ENCODE peak calls at places on chromosome X, in six cellular contexts. One of them, this sample, is unnamed.

GRCh38 chrX:121782976-121783375 is 735.6 kb downstream of the GLUD2 start:
- DNase-seq in heart left ventricle: no peak
- DNase-seq in A549: no peak
- DNase-seq in body of pancreas: no peak
- DNase-seq in lower leg skin: no peak
- DNase-seq in IMR-90: no peak
- DNase-seq in this sample: no peak

GRCh38 chrX:103517246-103517645 is 2.0 kb downstream of the RAB40A start:
- DNase-seq in heart left ventricle: no peak
- DNase-seq in A549: no peak
- DNase-seq in body of pancreas: no peak
- DNase-seq in lower leg skin: no peak
- DNase-seq in IMR-90: peak
- DNase-seq in this sample: no peak

GRCh38 chrX:47807548-47807947 is 29.2 kb upstream of the ZNF81 start:
- DNase-seq in heart left ventricle: no peak
- DNase-seq in A549: no peak
- DNase-seq in body of pancreas: no peak
- DNase-seq in lower leg skin: no peak
- DNase-seq in IMR-90: no peak
- DNase-seq in this sample: no peak

GRCh38 chrX:97629597-97629985 is 745.9 kb downstream of the RPA4 start:
- DNase-seq in heart left ventricle: no peak
- DNase-seq in A549: no peak
- DNase-seq in body of pancreas: no peak
- DNase-seq in lower leg skin: no peak
- DNase-seq in IMR-90: no peak
- DNase-seq in this sample: no peak

GRCh38 chrX:97328853-97329252 is 445.1 kb downstream of the RPA4 start:
- DNase-seq in heart left ventricle: no peak
- DNase-seq in A549: peak
- DNase-seq in body of pancreas: no peak
- DNase-seq in lower leg skin: no peak
- DNase-seq in IMR-90: no peak
- DNase-seq in this sample: no peak

GRCh38 chrX:139058831-139059495 is 347.4 kb upstream of the FGF13 start:
- DNase-seq in heart left ventricle: no peak
- DNase-seq in A549: no peak
- DNase-seq in body of pancreas: no peak
- DNase-seq in lower leg skin: no peak
- DNase-seq in IMR-90: no peak
- DNase-seq in this sample: no peak

GRCh38 chrX:132442674-132443073 is 46.2 kb downstream of the MBNL3 start:
- DNase-seq in heart left ventricle: no peak
- DNase-seq in A549: no peak
- DNase-seq in body of pancreas: no peak
- DNase-seq in lower leg skin: no peak
- DNase-seq in IMR-90: no peak
- DNase-seq in this sample: no peak

GRCh38 chrX:50953832-50954231 is 43.3 kb downstream of the BMP15 start:
- DNase-seq in heart left ventricle: no peak
- DNase-seq in A549: no peak
- DNase-seq in body of pancreas: no peak
- DNase-seq in lower leg skin: no peak
- DNase-seq in IMR-90: no peak
- DNase-seq in this sample: no peak

GRCh38 chrX:136266828-136267227 is 15.6 kb upstream of the MAP7D3 start:
- DNase-seq in heart left ventricle: no peak
- DNase-seq in A549: no peak
- DNase-seq in body of pancreas: no peak
- DNase-seq in lower leg skin: no peak
- DNase-seq in IMR-90: no peak
- DNase-seq in this sample: no peak

DNA sequence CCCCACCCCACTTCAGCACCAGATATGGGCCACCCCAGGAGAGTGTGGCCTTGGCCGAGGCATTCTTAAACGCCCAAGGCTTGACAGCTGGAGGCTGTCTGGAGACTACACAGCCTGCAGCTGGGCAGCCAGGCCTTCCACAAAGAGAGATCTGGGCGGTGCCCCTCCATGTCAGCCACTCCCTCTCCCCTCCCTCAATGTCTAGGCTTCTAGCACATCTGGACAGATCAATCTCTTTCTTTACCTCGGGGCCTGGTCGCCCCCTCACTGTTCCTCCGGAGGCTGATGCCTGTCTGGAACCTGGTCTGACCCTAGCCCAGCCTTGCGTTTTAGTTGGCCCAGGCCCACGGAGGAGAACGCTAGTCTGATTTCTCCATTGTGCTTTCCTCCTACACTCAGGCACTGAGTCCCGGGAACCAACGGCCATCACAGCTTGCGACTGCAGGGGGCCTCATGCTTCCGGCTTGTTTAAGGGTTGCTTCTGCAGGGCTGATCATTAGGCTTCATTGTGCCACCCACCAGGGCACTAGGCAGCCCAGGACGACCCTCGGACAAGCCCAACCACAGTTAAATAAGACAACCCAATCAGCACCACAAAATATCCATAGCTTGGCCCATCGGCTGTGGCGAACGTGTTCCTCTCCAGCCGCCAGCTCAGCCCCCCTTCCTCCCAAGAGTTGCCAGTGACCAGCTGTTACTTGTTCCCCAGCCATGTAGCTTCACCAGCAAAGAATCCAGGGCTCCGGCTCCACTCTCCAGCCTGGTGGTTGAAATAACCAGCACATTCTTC is 200.6 kb downstream of the BCOR start:
- DNase-seq in heart left ventricle: no peak
- DNase-seq in A549: peak
- DNase-seq in body of pancreas: peak
- DNase-seq in lower leg skin: no peak
- DNase-seq in IMR-90: peak
- DNase-seq in this sample: no peak
- TF ChIP-seq POLR2A in heart left ventricle: no peak
- TF ChIP-seq POLR2A in A549: no peak
- TF ChIP-seq POLR2A in body of pancreas: no peak
- TF ChIP-seq POLR2A in lower leg skin: no peak
- TF ChIP-seq POLR2A in IMR-90: no peak
- TF ChIP-seq POLR2A in this sample: no peak

GRCh38 chrX:153933751-153934472 is 925 bp downstream of the NAA10 start:
- DNase-seq in heart left ventricle: no peak
- DNase-seq in A549: no peak
- DNase-seq in body of pancreas: no peak
- DNase-seq in lower leg skin: no peak
- DNase-seq in IMR-90: peak
- DNase-seq in this sample: no peak

GRCh38 chrX:153932220-153932915 is 2.5 kb downstream of the NAA10 start:
- DNase-seq in heart left ventricle: no peak
- DNase-seq in A549: no peak
- DNase-seq in body of pancreas: no peak
- DNase-seq in lower leg skin: no peak
- DNase-seq in IMR-90: no peak
- DNase-seq in this sample: no peak

GRCh38 chrX:153935326-153935851 is 552 bp upstream of the NAA10 start:
- DNase-seq in heart left ventricle: no peak
- DNase-seq in A549: no peak
- DNase-seq in body of pancreas: no peak
- DNase-seq in lower leg skin: no peak
- DNase-seq in IMR-90: no peak
- DNase-seq in this sample: peak

GRCh38 chrX:153937056-153937455 is 2.2 kb upstream of the NAA10 start:
- DNase-seq in heart left ventricle: no peak
- DNase-seq in A549: no peak
- DNase-seq in body of pancreas: no peak
- DNase-seq in lower leg skin: no peak
- DNase-seq in IMR-90: no peak
- DNase-seq in this sample: no peak

DNA sequence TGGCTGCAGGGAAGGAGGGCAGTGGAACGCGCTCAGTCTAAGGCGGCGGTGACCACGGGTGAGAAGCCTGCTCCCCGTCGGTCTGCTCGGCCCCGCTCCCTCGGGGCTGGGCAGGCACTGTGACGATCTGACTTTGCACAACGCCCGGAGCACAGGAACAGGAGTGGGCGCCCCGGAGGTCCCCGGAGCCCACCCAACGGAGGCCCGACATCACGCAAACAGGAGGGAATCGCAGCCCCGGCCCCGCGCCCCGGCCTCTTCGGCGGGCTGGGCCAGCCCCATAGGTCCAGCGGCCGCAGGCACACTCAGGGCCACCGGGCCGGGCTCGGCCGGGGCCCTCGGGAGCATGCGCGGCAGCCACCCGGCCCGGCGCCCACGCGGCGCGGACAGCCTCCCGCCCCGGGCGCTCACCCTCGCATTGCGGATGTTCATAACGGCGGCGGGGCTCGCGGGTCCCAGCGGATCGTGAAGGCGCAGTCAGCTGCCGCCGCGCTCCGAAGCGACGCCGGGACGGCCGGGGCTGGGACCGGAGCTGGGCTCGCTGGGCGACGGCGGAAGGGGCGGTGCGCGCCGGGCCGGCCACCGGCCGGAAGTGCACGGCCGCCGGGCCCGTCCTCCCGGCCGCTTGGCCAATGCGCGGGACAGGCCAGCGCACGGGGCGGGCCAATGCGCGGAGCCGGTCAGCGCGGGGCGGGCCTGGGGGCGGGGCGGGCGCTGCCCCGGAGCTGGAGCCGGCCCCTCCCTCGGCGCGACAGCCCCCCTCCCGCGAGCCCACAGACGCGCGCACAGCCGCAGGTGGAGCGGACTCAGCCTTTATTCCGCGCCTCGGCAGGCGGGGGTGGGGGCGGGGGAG is at the start of gene NAA10:
- DNase-seq in heart left ventricle: peak
- DNase-seq in A549: peak
- DNase-seq in body of pancreas: peak
- DNase-seq in lower leg skin: no peak
- DNase-seq in IMR-90: peak
- DNase-seq in this sample: peak
- TF ChIP-seq POLR2A in heart left ventricle: no peak
- TF ChIP-seq POLR2A in A549: peak
- TF ChIP-seq POLR2A in body of pancreas: no peak
- TF ChIP-seq POLR2A in lower leg skin: no peak
- TF ChIP-seq POLR2A in IMR-90: peak
- TF ChIP-seq POLR2A in this sample: peak

DNA sequence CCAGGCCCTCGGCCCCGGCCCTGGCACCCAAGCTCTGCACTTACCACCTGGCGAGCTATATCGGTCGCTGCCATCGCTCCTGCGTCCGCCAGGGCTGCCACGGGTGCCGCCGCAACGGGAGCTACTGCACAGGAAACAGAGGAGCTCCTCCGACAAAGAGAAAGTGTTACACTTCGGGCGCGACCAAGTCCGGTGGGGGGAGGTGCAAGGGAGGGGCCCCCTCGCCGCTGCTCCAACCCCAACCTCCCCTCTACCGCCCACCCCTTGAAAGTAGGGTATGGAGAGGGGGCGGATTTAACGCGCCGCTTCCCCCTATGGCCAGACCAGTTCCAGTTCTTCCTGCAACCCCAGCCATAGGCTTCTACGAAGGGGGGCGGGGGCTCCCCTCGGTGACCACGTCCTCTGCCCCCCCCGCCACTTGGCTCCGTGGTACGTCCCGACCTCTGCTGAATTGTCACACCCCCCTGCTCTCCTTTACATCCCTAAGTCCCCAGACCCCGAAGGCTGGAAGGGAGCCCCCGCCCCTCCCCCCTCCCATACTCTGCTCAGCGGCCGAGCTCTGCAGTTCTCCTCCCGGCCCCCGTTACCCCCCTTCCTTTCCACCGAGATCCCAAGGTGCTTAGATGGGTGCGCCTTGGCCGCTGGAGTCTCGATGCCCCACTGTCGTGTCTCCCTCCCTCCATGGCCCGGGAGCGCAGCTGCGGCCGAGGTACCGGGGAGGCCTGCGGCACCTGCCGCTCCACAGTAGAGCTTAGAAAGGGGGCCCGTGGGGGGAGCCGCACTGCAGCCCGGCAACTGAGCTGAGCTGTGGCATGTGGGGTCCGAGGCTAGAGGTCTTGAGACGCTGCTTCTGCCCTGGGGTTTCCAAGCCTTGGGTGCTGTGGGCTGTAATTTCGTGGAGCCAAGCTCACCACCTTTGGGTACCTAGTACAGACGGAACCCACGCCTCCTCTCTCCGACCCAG is at the start of gene SEPTIN6:
- DNase-seq in heart left ventricle: peak
- DNase-seq in A549: peak
- DNase-seq in body of pancreas: peak
- DNase-seq in lower leg skin: peak
- DNase-seq in IMR-90: peak
- DNase-seq in this sample: peak
- TF ChIP-seq POLR2A in heart left ventricle: no peak
- TF ChIP-seq POLR2A in A549: peak
- TF ChIP-seq POLR2A in body of pancreas: peak
- TF ChIP-seq POLR2A in lower leg skin: no peak
- TF ChIP-seq POLR2A in IMR-90: peak
- TF ChIP-seq POLR2A in this sample: peak

GRCh38 chrX:1536712-1537030 is 314 bp downstream of the P2RY8 start:
- DNase-seq in heart left ventricle: no peak
- DNase-seq in A549: no peak
- DNase-seq in body of pancreas: no peak
- DNase-seq in lower leg skin: no peak
- DNase-seq in IMR-90: no peak
- DNase-seq in this sample: no peak

GRCh38 chrX:1533083-1533482 is 3.9 kb downstream of the P2RY8 start:
- DNase-seq in heart left ventricle: no peak
- DNase-seq in A549: no peak
- DNase-seq in body of pancreas: no peak
- DNase-seq in lower leg skin: no peak
- DNase-seq in IMR-90: no peak
- DNase-seq in this sample: no peak

GRCh38 chrX:1534321-1535168 is 2.4 kb downstream of the P2RY8 start:
- DNase-seq in heart left ventricle: no peak
- DNase-seq in A549: no peak
- DNase-seq in body of pancreas: no peak
- DNase-seq in lower leg skin: no peak
- DNase-seq in IMR-90: no peak
- DNase-seq in this sample: no peak

GRCh38 chrX:1537031-1537715 is at the start of gene P2RY8:
- DNase-seq in heart left ventricle: peak
- DNase-seq in A549: peak
- DNase-seq in body of pancreas: peak
- DNase-seq in lower leg skin: peak
- DNase-seq in IMR-90: no peak
- DNase-seq in this sample: peak

DNA sequence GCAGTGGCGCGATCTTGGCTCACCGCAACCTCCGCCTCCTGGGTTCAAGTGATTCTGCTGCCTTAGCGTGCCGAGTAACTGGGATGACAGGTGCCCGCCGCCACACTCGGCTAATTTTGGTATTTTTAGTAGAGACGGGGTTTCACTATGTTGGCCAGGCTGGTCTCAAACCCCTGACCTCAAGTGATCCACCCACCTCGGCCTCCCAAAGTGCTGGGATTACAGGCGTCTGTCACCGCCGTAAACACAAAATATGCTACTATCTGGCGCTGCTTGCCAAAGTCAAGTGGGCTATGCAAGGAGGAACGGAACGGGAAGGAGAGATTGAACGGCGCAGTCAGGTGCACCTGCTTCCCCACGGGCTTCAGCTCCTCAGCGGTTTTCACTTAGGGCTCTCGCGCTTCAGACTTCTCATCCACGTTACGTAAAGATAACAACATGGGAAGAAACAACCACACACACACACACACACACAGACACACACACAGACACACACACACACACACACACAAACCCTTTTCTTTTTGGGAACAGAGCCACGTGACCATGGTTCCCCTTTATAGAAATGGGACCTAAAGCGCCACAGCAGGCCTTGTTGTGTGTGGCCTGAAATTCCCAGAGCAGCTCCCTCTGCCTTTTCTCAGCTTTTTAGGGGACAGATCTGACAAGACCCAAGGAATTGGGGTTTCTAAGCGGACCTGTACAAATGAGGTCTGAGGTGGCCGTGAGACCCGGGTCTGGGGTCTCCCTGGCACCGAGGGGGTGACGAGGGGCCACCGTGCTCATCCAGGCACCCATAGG is 1.5 kb downstream of the P2RY8 start:
- DNase-seq in heart left ventricle: no peak
- DNase-seq in A549: no peak
- DNase-seq in body of pancreas: no peak
- DNase-seq in lower leg skin: no peak
- DNase-seq in IMR-90: no peak
- DNase-seq in this sample: no peak
- TF ChIP-seq POLR2A in heart left ventricle: no peak
- TF ChIP-seq POLR2A in A549: no peak
- TF ChIP-seq POLR2A in body of pancreas: no peak
- TF ChIP-seq POLR2A in lower leg skin: no peak
- TF ChIP-seq POLR2A in IMR-90: no peak
- TF ChIP-seq POLR2A in this sample: no peak